ENCODE peak calls at places on chromosomes 11 and 22, in four cellular contexts. J, W, F and R are unnamed samples.

GRCh38 chr11:1348748-1349073 is 39.3 kb upstream of the TOLLIP start:
- DNase-seq in J (no peak), W (no peak), F (no peak), R (no peak)

GRCh38 chr11:86212212-86212611 is 32.3 kb upstream of the EED start:
- DNase-seq in J (no peak), W (no peak), F (no peak), R (no peak)

GRCh38 chr11:36007127-36007824 is 63.4 kb downstream of the LDLRAD3 start:
- DNase-seq in J (no peak), W (no peak), F (no peak), R (no peak)

GRCh38 chr11:93727985-93728791 is 13.1 kb downstream of the TAF1D start:
- DNase-seq in J (no peak), W (no peak), F (no peak), R (no peak)

GRCh38 chr11:134071766-134072403 is 3.0 kb downstream of the JAM3 start:
- DNase-seq in J (no peak), W (no peak), F (no peak), R (no peak)

GRCh38 chr11:114133548-114134329 is 74.2 kb downstream of the ZBTB16 start:
- DNase-seq in J (no peak), W (no peak), F (no peak), R (no peak)

GRCh38 chr11:103471546-103471945 is 362.3 kb downstream of the DYNC2H1 start:
- DNase-seq in J (no peak), W (no peak), F (no peak), R (no peak)

GRCh38 chr11:34052608-34053160 is 1.2 kb downstream of the CAPRIN1 start:
- DNase-seq in J (no peak), W (no peak), F (peak), R (no peak)

GRCh38 chr11:93717501-93717900 is 23.8 kb downstream of the TAF1D start:
- DNase-seq in J (peak), W (no peak), F (no peak), R (no peak)

GRCh38 chr22:41943661-41944209 is 3.2 kb downstream of the CENPM start:
- DNase-seq in J (peak), W (no peak), F (no peak), R (no peak)

GRCh38 chr22:19270873-19271272 is 20.6 kb downstream of the CLTCL1 start:
- DNase-seq in J (no peak), W (no peak), F (no peak), R (no peak)

GRCh38 chr11:105642870-105643269 is 33.0 kb downstream of the GRIA4 start:
- DNase-seq in J (no peak), W (no peak), F (no peak), R (no peak)

GRCh38 chr11:77141034-77141433 is 13.0 kb downstream of the MYO7A start:
- DNase-seq in J (peak), W (no peak), F (no peak), R (no peak)

GRCh38 chr11:119701591-119702260 is 27.3 kb downstream of the NECTIN1 start:
- DNase-seq in J (no peak), W (no peak), F (peak), R (no peak)

GRCh38 chr11:44453871-44454270 is 111.6 kb upstream of the CD82 start:
- DNase-seq in J (no peak), W (no peak), F (no peak), R (peak)

GRCh38 chr11:134036484-134037092 is 32.3 kb upstream of the JAM3 start:
- DNase-seq in J (no peak), W (no peak), F (no peak), R (no peak)

GRCh38 chr11:89487016-89487415 is 4.2 kb downstream of the NOX4 start:
- DNase-seq in J (no peak), W (no peak), F (no peak), R (no peak)

GRCh38 chr11:66328036-66328306 is 8.3 kb downstream of the RIN1 start:
- DNase-seq in J (no peak), W (no peak), F (no peak), R (no peak)

GRCh38 chr11:112582366-112582765 is 321.7 kb upstream of the PLET1 start:
- DNase-seq in J (no peak), W (no peak), F (no peak), R (no peak)

GRCh38 chr11:75022759-75023396 is 34.1 kb downstream of the NEU3 start:
- DNase-seq in J (peak), W (peak), F (peak), R (no peak)

GRCh38 chr11:62614275-62614674 is 1.2 kb downstream of the ROM1 start:
- DNase-seq in J (no peak), W (no peak), F (no peak), R (no peak)

DNA sequence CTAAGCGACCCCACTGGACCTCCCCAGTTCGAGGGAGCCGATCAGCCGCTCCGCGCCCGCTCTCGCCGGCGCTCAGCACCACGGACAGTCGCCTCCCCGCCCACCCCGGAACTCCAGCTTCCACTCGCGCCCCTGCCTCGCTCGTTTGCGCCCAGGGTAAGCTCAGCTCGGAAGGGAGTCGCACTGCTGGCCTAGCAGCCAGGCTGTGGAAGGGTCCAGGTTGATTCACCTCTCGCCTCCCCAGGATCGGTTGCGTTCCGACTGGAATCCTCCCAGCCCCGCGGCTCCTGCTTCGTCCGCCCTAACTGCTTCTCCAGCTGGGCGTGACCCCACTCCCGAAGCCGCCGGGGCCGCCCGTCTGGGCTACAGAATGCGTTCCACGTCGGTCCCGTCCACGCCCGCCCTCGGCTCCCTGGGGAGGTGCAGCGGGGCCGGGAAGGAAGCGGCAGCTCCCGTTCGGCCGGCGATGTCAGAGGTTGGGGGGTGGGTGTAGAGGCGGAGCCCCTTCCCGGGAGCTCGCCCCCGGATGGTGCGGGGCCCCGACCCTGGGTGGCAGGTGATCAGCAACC is 343 bp downstream of the SCN3B start:
- DNase-seq in J (peak), W (no peak), F (peak), R (no peak)
- TF ChIP-seq CTCF in J (no peak), W (no peak), F (no peak), R (no peak)

DNA sequence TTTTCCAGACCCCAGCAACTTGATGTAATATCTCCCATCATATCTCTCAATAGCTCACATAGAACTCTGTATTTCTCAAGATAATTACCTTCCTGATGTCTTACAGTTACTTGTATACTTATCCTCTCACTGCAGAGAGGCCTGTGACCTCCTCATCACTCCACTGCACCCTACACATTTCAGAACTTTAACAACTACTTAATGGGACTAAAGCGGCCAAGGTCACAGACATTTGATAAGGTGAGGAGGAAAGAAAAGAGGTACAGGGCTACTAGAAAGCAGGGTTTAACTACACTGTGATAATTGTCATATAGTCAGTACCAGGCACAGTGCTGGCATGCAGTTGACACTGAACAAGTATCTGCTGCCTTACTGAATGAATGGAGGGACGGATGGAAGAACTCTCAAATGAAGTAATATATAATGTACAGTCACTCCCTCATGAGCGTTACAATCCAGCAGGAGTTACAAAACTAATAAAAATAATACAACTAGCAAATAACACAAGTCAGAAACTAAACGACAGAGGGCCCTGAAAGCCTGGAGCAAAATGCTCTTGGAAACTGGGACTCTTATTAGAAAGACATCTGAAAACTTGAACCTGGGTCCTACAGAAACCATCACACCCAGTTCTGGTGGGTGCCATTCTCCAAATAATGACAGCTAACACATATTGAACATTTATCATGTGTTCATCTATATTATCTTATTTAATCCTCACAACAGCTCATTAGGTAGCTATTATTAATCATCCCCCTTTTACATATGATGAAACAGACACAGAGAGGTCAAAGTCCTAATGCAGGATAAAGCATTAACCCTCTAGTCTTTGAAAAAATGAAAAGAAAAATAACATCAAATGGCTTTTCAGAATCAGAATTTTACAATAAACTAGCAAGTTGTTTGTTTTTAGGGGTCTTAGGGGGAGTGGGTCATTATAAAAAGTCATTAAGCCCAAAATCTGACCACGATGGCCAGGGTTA is 14.3 kb downstream of the PI4KA start:
- DNase-seq in J (no peak), W (no peak), F (no peak), R (no peak)
- H3K27ac ChIP-seq in J (no peak), W (no peak), F (no peak), R (no peak)

GRCh38 chr11:19683141-19683805 is 29.4 kb upstream of the NAV2 start:
- DNase-seq in J (no peak), W (peak), F (no peak), R (peak)

GRCh38 chr11:19680824-19681368 is 31.7 kb upstream of the NAV2 start:
- DNase-seq in J (no peak), W (no peak), F (no peak), R (no peak)

GRCh38 chr11:19687372-19687771 is 25.3 kb upstream of the NAV2 start:
- DNase-seq in J (no peak), W (no peak), F (no peak), R (no peak)

GRCh38 chr11:19686234-19686633 is 26.4 kb upstream of the NAV2 start:
- DNase-seq in J (no peak), W (no peak), F (no peak), R (no peak)

GRCh38 chr11:19683862-19684491 is 28.7 kb upstream of the NAV2 start:
- DNase-seq in J (no peak), W (no peak), F (no peak), R (no peak)
- TF ChIP-seq CTCF in J (no peak), W (no peak), F (no peak), R (no peak)

GRCh38 chr11:2379471-2380174 is 2.5 kb downstream of the CD81 start:
- DNase-seq in J (no peak), W (no peak), F (no peak), R (no peak)
- H3K27ac ChIP-seq in J (no peak), W (peak), F (no peak), R (peak)

DNA sequence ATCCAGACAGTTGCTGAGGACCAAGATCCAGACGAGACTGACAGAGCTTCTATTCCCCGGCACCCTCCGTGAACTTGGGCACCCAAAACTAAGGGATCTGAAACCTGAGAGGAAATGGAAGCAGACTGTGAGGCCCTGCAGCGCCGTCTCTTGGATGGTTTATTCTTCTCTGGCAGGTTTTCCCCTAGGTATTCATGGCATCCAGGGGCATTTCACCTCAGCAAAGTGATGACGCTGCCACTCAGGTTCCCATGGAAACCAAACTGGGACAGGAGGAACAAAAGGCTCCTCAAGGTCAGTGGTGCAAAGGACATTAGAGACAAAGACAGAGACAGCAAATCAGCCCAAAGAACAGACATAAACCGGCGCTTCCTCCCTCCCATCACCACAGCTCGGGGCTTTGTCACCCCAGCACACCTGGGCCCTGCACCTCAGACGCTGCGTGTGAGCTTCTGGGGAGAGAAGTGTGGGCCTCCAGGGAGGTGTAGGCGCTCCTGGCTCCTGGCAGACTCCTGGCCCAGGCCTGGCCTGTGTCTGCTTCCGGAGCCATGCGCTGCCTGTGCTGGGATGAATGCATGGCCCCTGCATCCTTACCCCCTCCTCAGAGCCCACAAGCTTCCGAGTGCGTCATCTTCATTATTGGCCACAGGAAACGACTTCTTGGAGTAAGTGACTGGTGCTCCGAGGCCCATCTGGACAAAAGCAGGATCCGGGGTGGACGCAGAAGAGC is 6.0 kb downstream of the TP53AIP1 start:
- DNase-seq in J (no peak), W (no peak), F (no peak), R (no peak)
- TF ChIP-seq CTCF in J (no peak), W (no peak), F (no peak), R (no peak)

GRCh38 chr22:21873619-21874018 is 6.2 kb upstream of the MAPK1 start:
- DNase-seq in J (no peak), W (no peak), F (no peak), R (no peak)
- H3K27ac ChIP-seq in J (no peak), W (no peak), F (no peak), R (no peak)

GRCh38 chr22:37330200-37331033 is 48.1 kb downstream of the CYTH4 start:
- DNase-seq in J (peak), W (no peak), F (peak), R (no peak)
- TF ChIP-seq CTCF in J (peak), W (no peak), F (peak), R (no peak)

DNA sequence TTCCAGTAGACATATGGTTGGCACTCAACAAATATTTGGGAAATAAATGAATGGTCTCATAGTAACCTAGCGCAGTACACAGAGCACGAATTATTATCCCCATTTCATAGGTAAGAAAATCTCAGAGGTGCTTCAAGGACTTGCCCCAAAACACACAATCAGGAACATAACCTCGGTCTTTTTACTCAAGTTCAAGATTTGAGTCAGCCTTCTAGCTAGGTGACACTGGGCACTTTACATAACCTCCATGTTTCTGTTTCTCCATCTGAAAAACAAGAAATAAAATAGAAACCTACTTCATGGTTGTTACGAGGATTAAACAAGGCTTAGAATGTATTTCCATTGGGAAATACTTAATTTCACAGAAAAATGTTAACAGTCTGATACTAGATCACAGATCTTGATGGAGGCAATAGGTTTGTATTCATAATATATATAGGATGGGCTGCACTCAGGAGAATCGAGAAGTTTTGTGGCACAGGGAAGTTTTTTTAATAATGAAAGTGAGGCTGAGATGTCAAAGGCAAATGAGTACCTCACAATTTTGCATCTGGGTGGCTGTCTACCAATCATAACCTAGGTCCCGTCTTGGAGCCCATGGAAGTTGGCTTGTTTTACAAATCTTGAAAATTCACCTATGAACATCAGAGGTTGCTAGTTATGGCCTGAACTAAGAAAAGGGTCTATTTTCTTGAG is 147.4 kb upstream of the ZC3H12C start:
- DNase-seq in J (no peak), W (no peak), F (no peak), R (no peak)
- H3K27ac ChIP-seq in J (peak), W (no peak), F (peak), R (peak)

GRCh38 chr11:64743591-64744543 is at the start of gene RASGRP2:
- DNase-seq in J (no peak), W (peak), F (no peak), R (peak)
- TF ChIP-seq CTCF in J (peak), W (peak), F (peak), R (peak)